ENCODE peak calls at places on chromosomes 6 and 20, in ten cellular contexts. S, T, N, D, C, R, A, J, B and Z are unnamed samples.

GRCh38 chr6:67698534-67698933 is 936.5 kb upstream of the ADGRB3 start:
- DNase-seq in C (no peak), B (peak; percentile 19), N (no peak), S (no peak), A (no peak), J (no peak), R (no peak), T (no peak), D (no peak), Z (no peak)

GRCh38 chr6:79649016-79649415 is 17.9 kb downstream of the SH3BGRL2 start:
- DNase-seq in C (no peak), R (no peak), S (no peak), A (no peak), T (no peak), N (no peak), B (no peak), D (no peak), J (no peak), Z (no peak)

GRCh38 chr6:144778773-144779531 is 493.8 kb downstream of the UTRN start:
- DNase-seq in B (no peak), S (no peak), A (no peak), T (no peak), R (no peak), C (no peak), J (no peak), D (peak; percentile 17), N (no peak), Z (no peak)

GRCh38 chr20:24991897-24992419 is 593 bp downstream of the APMAP start:
- DNase-seq in R (peak; percentile 30), S (peak; percentile 24), N (no peak), J (peak; percentile 14), C (no peak), A (peak; percentile 8), T (peak; percentile 24), B (no peak), D (no peak), Z (peak; percentile 25)

GRCh38 chr20:40568200-40568599 is 120.8 kb downstream of the MAFB start:
- DNase-seq in T (no peak), S (no peak), N (no peak), J (no peak), B (peak; percentile 19), D (no peak), C (no peak), A (no peak), R (no peak), Z (no peak)

GRCh38 chr20:50110141-50111047 is 2.6 kb downstream of the UBE2V1 start:
- DNase-seq in T (no peak), N (no peak), D (no peak), R (peak; percentile 67), S (peak; percentile 21), J (no peak), C (no peak), A (peak; percentile 39), B (peak; percentile 33), Z (no peak)

GRCh38 chr6:56746767-56747504 is 104.2 kb upstream of the DST start:
- DNase-seq in S (no peak), R (no peak), J (no peak), A (no peak), B (no peak), C (no peak), N (no peak), T (no peak), D (no peak), Z (no peak)

GRCh38 chr6:112439416-112439815 is 92.3 kb downstream of the RFPL4B start:
- DNase-seq in B (no peak), A (no peak), D (no peak), C (no peak), T (no peak), R (no peak), S (no peak), N (no peak), J (peak; percentile 1), Z (no peak)

GRCh38 chr6:127366281-127367022 is 23.0 kb upstream of the ECHDC1 start:
- DNase-seq in T (no peak), R (no peak), C (no peak), A (no peak), S (no peak), B (peak; percentile 95), N (no peak), J (peak; percentile 98), D (peak; percentile 97), Z (no peak)

GRCh38 chr6:1296542-1296941 is 15.4 kb upstream of the FOXQ1 start:
- DNase-seq in C (no peak), N (no peak), S (no peak), T (no peak), A (no peak), J (peak; percentile 30), B (no peak), R (no peak), D (peak; percentile 58), Z (no peak)

GRCh38 chr20:35952480-35953410 is 1.6 kb downstream of the SCAND1 start:
- DNase-seq in S (no peak), T (no peak), N (no peak), D (peak; percentile 5), A (no peak), B (peak; percentile 34), J (peak; percentile 36), C (no peak), R (no peak), Z (no peak)

GRCh38 chr6:147904416-147904815 is 395.9 kb downstream of the SAMD5 start:
- DNase-seq in D (no peak), A (no peak), R (no peak), C (no peak), B (no peak), J (no peak), N (no peak), T (no peak), S (no peak), Z (no peak)

GRCh38 chr6:134217110-134217509 is 100.8 kb downstream of the SGK1 start:
- DNase-seq in S (no peak), A (no peak), B (peak; percentile 39), N (no peak), D (peak; percentile 57), J (peak; percentile 43), R (no peak), T (no peak), C (no peak), Z (no peak)

GRCh38 chr20:43863330-43863729 is 51.3 kb upstream of the TOX2 start:
- DNase-seq in R (no peak), J (no peak), C (no peak), T (no peak), S (no peak), N (no peak), D (no peak), A (no peak), B (no peak), Z (no peak)

GRCh38 chr20:3323398-3323797 is 84.1 kb downstream of the DNAAF9 start:
- DNase-seq in R (no peak), S (no peak), B (peak; percentile 14), D (no peak), J (peak; percentile 18), N (no peak), A (no peak), C (no peak), T (no peak), Z (no peak)

GRCh38 chr6:9412951-9413559 is 977.7 kb upstream of the SLC35B3 start:
- DNase-seq in S (peak; percentile 43), R (no peak), J (peak; percentile 11), B (peak; percentile 28), C (no peak), D (peak; percentile 29), T (peak; percentile 31), A (no peak), N (no peak), Z (peak; percentile 43)

GRCh38 chr20:33866398-33867079 is 55.4 kb downstream of the CHMP4B start:
- DNase-seq in S (no peak), R (no peak), J (no peak), B (no peak), T (no peak), A (no peak), N (no peak), D (no peak), C (no peak), Z (no peak)

GRCh38 chr6:136920858-136921520 is 1.1 kb upstream of the SLC35D3 start:
- DNase-seq in R (no peak), C (peak; percentile 27), A (no peak), J (peak; percentile 15), T (peak; percentile 18), S (peak; percentile 10), D (no peak), N (no peak), B (peak; percentile 16), Z (no peak)